ENCODE peak calls at places on chromosomes 4 and X, in six cellular contexts. A is CD8-positive, alpha-beta memory T cell; V is kidney epithelial cell; H is heart left ventricle; M is AG10803; C is CD8-positive, alpha-beta T cell. Z is an unnamed sample.

GRCh38 chrX:48676893-48677270 is 6.7 kb upstream of the WAS start:
- DNase-seq in A (peak), V (no peak), H (no peak), M (no peak), C (no peak), Z (peak)

GRCh38 chrX:72475952-72476668 is 96.5 kb downstream of the HDAC8 start:
- DNase-seq in A (no peak), V (no peak), H (no peak), M (no peak), C (no peak), Z (no peak)

GRCh38 chr4:155377281-155377680 is 516 bp upstream of the MAP9 start:
- DNase-seq in A (no peak), V (no peak), H (no peak), M (no peak), C (no peak), Z (no peak)

GRCh38 chrX:80807606-80808159 is 2.0 kb downstream of the BRWD3 start:
- DNase-seq in A (no peak), V (no peak), H (no peak), M (no peak), C (no peak), Z (no peak)

GRCh38 chr4:52655505-52655904 is 3.6 kb downstream of the USP46 start:
- DNase-seq in A (no peak), V (no peak), H (no peak), M (peak), C (no peak), Z (no peak)

GRCh38 chr4:98722000-98722399 is 63.6 kb upstream of the TSPAN5 start:
- DNase-seq in A (no peak), V (no peak), H (no peak), M (no peak), C (no peak), Z (no peak)

GRCh38 chr4:40601641-40602040 is 28.0 kb downstream of the RBM47 start:
- DNase-seq in A (no peak), V (no peak), H (no peak), M (no peak), C (no peak), Z (no peak)

GRCh38 chr4:54499308-54500074 is 158.3 kb upstream of the KIT start:
- DNase-seq in A (no peak), V (no peak), H (no peak), M (peak), C (no peak), Z (no peak)

GRCh38 chr4:127558088-127558487 is 74.7 kb upstream of the INTU start:
- DNase-seq in A (no peak), V (no peak), H (no peak), M (no peak), C (no peak), Z (no peak)

GRCh38 chr4:88908521-88908920 is 148.5 kb downstream of the FAM13A start:
- DNase-seq in A (no peak), V (no peak), H (no peak), M (no peak), C (no peak), Z (peak)

GRCh38 chr4:24850669-24851068 is 55.3 kb downstream of the SOD3 start:
- DNase-seq in A (no peak), V (peak), H (no peak), M (peak), C (no peak), Z (peak)

GRCh38 chrX:133681897-133682296 is 266.6 kb upstream of the GPC4 start:
- DNase-seq in A (no peak), V (no peak), H (no peak), M (no peak), C (no peak), Z (no peak)

GRCh38 chr4:55121246-55121645 is 4.1 kb downstream of the KDR start:
- DNase-seq in A (no peak), V (no peak), H (no peak), M (no peak), C (no peak), Z (no peak)

GRCh38 chr4:55819634-55820033 is at the start of gene EXOC1L:
- DNase-seq in A (no peak), V (no peak), H (no peak), M (no peak), C (no peak), Z (no peak)

GRCh38 chrX:66760648-66761047 is 121.8 kb upstream of the EDA2R start:
- DNase-seq in A (no peak), V (no peak), H (no peak), M (no peak), C (no peak), Z (no peak)

GRCh38 chrX:96181571-96181970 is 503.1 kb upstream of the DIAPH2 start:
- DNase-seq in A (no peak), V (no peak), H (no peak), M (no peak), C (no peak), Z (no peak)

GRCh38 chrX:3501833-3502535 is 155.5 kb upstream of the MXRA5 start:
- DNase-seq in A (no peak), V (no peak), H (peak), M (peak), C (no peak), Z (no peak)

GRCh38 chr4:96992443-96992842 is 1150.8 kb downstream of the STPG2 start:
- DNase-seq in A (no peak), V (no peak), H (no peak), M (no peak), C (no peak), Z (no peak)

GRCh38 chr4:96993528-96993927 is 1149.7 kb downstream of the STPG2 start:
- DNase-seq in A (no peak), V (no peak), H (no peak), M (no peak), C (no peak), Z (no peak)
- H3K4me3 ChIP-seq in A (no peak), V (no peak), H (no peak), M (no peak), C (no peak), Z (no peak)

GRCh38 chr4:5887011-5887360 is 5.9 kb downstream of the CRMP1 start:
- DNase-seq in A (no peak), V (no peak), H (no peak), M (no peak), C (no peak), Z (no peak)

GRCh38 chr4:5885733-5886132 is 7.2 kb downstream of the CRMP1 start:
- DNase-seq in A (no peak), V (no peak), H (no peak), M (no peak), C (no peak), Z (no peak)

GRCh38 chr4:5888222-5888701 is 4.6 kb downstream of the CRMP1 start:
- DNase-seq in A (no peak), V (no peak), H (no peak), M (no peak), C (no peak), Z (no peak)

GRCh38 chr4:5888706-5889696 is 3.9 kb downstream of the CRMP1 start:
- DNase-seq in A (no peak), V (no peak), H (no peak), M (no peak), C (no peak), Z (no peak)

DNA sequence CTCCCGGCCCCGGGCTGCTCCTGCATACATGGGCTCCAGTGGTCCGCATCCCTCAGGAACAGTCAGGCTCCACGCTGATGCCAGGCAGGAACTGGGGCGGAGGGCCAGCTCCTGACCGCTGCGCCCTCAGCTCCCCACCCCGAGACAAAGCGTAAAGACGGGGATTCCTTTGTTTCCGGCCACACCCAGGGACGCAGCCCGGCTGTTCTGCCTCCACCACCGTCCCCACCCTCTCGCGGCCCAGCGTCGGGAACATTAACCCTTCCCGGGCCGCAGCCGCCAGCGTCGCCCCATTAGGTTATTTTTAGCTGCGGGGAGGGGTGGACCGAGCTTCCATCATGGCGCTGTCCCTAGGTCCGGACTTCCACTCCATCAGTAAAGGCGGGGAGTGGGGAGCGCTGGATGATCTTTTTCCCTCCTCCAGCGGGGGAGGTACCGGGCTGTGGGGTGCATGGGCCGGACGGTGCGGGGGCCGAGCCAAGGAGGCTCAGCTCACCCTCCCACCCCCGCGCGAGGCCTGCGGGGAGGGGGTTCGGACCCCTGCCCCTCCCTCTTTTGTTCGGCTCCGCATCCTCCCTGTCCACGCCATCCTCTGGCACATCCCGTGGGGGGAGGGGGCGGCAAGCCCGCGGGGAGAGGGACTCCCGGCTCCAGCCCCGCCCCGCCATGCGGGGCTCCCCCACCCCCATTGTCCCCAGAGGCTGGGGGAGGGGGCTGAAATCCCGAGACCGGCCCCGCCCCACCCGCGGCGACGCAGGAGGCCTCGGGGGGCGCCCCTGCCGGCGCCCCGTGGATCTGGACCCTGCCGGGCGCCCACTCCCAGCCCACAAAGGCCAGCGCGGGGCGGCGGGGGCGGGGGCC is 5.3 kb downstream of the CRMP1 start:
- DNase-seq in A (no peak), V (no peak), H (no peak), M (no peak), C (no peak), Z (no peak)
- H3K4me3 ChIP-seq in A (no peak), V (peak), H (peak), M (no peak), C (no peak), Z (peak)

DNA sequence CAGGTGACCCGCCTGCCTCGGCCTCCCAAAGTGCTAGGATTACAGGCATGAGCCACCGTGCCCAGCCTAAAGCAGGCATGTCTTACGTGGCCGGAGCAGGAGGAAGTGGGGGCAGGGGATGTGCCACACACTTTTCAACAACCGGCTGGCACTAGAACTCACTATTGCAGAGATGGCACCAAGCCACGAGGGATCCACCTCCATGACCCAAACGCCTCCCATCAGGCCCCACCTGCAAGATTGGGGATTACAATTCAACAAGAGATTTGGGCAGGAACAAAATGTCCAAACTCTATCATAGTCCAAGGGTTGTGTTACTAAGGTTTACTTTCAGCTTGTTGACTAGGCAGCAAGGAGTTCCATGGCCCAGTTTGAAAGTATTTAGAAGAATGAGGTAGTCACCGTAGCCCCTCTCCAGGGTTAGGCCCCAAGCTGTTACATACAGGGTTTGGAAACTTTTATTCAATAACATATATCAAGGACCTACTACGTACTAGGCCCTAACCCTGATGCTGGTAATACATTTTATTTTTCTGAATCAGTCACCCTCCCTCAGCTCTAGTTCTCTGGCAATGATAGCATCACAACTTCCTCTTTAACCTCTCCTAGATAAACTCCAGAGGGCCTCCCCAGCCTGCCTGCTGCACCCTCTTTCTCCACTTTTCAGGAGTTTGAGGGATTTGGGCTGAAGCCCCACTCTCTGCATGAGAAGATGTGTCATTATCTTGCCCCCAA is 18.0 kb upstream of the TBC1D14 start:
- DNase-seq in A (no peak), V (no peak), H (no peak), M (no peak), C (no peak), Z (no peak)
- H3K4me3 ChIP-seq in A (peak), V (no peak), H (no peak), M (no peak), C (peak), Z (peak)

GRCh38 chr4:25981749-25982148 is 67.7 kb downstream of the SMIM20 start:
- DNase-seq in A (no peak), V (no peak), H (no peak), M (no peak), C (no peak), Z (no peak)

GRCh38 chr4:25973346-25973745 is 59.3 kb downstream of the SMIM20 start:
- DNase-seq in A (no peak), V (no peak), H (no peak), M (peak), C (no peak), Z (no peak)

GRCh38 chr4:25977397-25978170 is 63.6 kb downstream of the SMIM20 start:
- DNase-seq in A (no peak), V (no peak), H (no peak), M (no peak), C (no peak), Z (no peak)

GRCh38 chr4:25978327-25978726 is 64.3 kb downstream of the SMIM20 start:
- DNase-seq in A (no peak), V (no peak), H (no peak), M (no peak), C (no peak), Z (no peak)

GRCh38 chr4:25976780-25977179 is 62.8 kb downstream of the SMIM20 start:
- DNase-seq in A (no peak), V (no peak), H (no peak), M (no peak), C (no peak), Z (no peak)
- H3K4me3 ChIP-seq in A (no peak), V (no peak), H (no peak), M (no peak), C (no peak), Z (no peak)

GRCh38 chr4:94762326-94762725 is 4.6 kb downstream of the BMPR1B start:
- DNase-seq in A (no peak), V (no peak), H (no peak), M (no peak), C (no peak), Z (no peak)

GRCh38 chr4:94758700-94759399 is 1.1 kb downstream of the BMPR1B start:
- DNase-seq in A (no peak), V (no peak), H (no peak), M (no peak), C (no peak), Z (no peak)

GRCh38 chr4:94759767-94760211 is 2.0 kb downstream of the BMPR1B start:
- DNase-seq in A (no peak), V (no peak), H (no peak), M (no peak), C (no peak), Z (no peak)

GRCh38 chr4:94758141-94758699 is 465 bp downstream of the BMPR1B start:
- DNase-seq in A (no peak), V (no peak), H (no peak), M (peak), C (no peak), Z (peak)

GRCh38 chr4:94757192-94758140 is at the start of gene BMPR1B:
- DNase-seq in A (no peak), V (peak), H (no peak), M (peak), C (no peak), Z (no peak)
- H3K4me3 ChIP-seq in A (no peak), V (peak), H (peak), M (peak), C (no peak), Z (peak)

GRCh38 chrX:45761920-45762319 is 561.2 kb upstream of the DIPK2B start:
- DNase-seq in A (no peak), V (no peak), H (no peak), M (no peak), C (no peak), Z (no peak)
- H3K4me3 ChIP-seq in A (no peak), V (no peak), H (no peak), M (no peak), C (no peak), Z (no peak)

DNA sequence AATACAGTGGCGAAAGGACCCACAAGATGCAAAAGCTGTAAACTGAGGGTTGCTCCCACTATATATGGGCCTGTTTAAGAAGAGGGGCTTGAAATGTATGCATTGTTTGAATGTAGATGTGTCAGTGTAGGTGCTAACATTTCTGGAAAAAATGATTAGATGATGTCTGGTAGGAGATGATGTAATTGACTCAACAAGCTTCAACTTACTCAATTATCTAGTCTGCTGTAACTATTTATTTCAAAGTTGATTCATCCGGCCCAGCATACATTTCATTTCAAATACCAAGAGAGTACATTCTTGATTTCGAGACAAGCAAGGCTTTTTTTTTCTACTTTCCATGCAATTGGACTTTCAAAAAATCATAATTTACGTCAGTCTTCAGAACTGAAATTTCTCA is 9.3 kb upstream of the ENAM start:
- DNase-seq in A (no peak), V (no peak), H (no peak), M (no peak), C (no peak), Z (no peak)
- H3K4me3 ChIP-seq in A (no peak), V (no peak), H (no peak), M (no peak), C (no peak), Z (no peak)

GRCh38 chrX:71103110-71103983 is 3.2 kb downstream of the CXorf65 start:
- DNase-seq in A (peak), V (no peak), H (peak), M (no peak), C (peak), Z (peak)

GRCh38 chrX:71105638-71106037 is 902 bp downstream of the CXorf65 start:
- DNase-seq in A (no peak), V (no peak), H (no peak), M (no peak), C (no peak), Z (no peak)

GRCh38 chrX:71107245-71107644 is 705 bp upstream of the CXorf65 start:
- DNase-seq in A (no peak), V (no peak), H (no peak), M (no peak), C (no peak), Z (no peak)

GRCh38 chrX:71107762-71108360 is 1.3 kb upstream of the CXorf65 start:
- DNase-seq in A (no peak), V (no peak), H (peak), M (no peak), C (peak), Z (no peak)

GRCh38 chrX:71106427-71106826 is at the start of gene CXorf65:
- DNase-seq in A (no peak), V (no peak), H (no peak), M (no peak), C (no peak), Z (no peak)
- H3K4me3 ChIP-seq in A (peak), V (no peak), H (no peak), M (no peak), C (peak), Z (no peak)

DNA sequence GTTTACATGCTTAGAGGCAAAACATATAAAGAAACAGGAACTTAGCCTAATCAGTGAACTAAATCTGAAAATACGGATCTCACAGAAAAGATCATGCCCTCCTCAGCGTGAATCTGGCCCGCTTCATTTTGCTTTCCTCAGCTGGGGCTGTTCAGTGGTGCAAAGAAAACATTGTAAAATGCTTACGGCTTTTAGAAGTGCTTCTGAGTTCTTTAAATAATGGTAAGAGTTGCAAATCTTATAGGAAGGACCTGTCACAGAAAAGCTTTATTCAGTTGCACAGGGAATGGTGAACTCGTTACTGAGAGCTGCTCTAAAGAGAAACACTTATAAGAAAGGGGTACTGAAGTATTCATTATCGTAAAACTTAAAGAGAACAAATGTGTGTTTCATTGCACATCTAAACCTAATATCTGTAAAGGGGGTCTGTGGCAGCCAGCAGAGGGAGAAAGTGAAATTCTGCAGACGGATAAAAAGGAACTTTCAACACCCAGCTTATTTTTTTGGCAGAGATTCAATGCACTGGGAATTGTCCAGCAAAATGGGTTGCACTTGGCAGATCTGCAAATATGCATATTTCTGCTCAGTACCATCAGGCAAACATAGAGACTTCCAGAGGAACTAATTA is 139.2 kb upstream of the ANK2 start:
- DNase-seq in A (no peak), V (no peak), H (no peak), M (peak), C (no peak), Z (no peak)
- H3K4me3 ChIP-seq in A (no peak), V (no peak), H (peak), M (peak), C (no peak), Z (peak)

Z was measured in transverse colon.